ENCODE peak calls at places on chromosome 7, in ten cellular contexts. Y is CD4-positive, alpha-beta T cell; D is CD8-positive, alpha-beta T cell; R is activated T-helper 1 cell treated with anti-CD3 and anti-CD28 coated beads, Interleukin-2, amount 50 U/mL, for 16 hours; P is naive thymus-derived CD8-positive, alpha-beta T cell; E is fibroblast of the conjunctiva; W is nephron progenitor cell; S is central memory CD4-positive, alpha-beta T cell; O is T-helper 2 cell; L is Right ventricle myocardium superior. F is an unnamed sample.

GRCh38 chr7:119572132-119572531 is 700.8 kb upstream of the KCND2 start:
- DNase-seq in Y (no peak), D (no peak), R (no peak), P (no peak), E (no peak), W (no peak), S (no peak), O (no peak), L (peak), F (no peak)

GRCh38 chr7:130998993-130999602 is 265.1 kb upstream of the KLF14 start:
- DNase-seq in Y (no peak), D (no peak), R (no peak), P (no peak), E (no peak), W (no peak), S (no peak), O (no peak), L (no peak), F (no peak)

GRCh38 chr7:47846117-47846836 is 102.0 kb downstream of the PKD1L1 start:
- DNase-seq in Y (no peak), D (no peak), R (no peak), P (no peak), E (no peak), W (no peak), S (no peak), O (no peak), L (no peak), F (no peak)

GRCh38 chr7:94452257-94452656 is 57.4 kb upstream of the CASD1 start:
- DNase-seq in Y (no peak), D (no peak), R (no peak), P (no peak), E (no peak), W (no peak), S (no peak), O (no peak), L (no peak), F (no peak)

GRCh38 chr7:93298671-93299070 is 66.5 kb downstream of the VPS50 start:
- DNase-seq in Y (no peak), D (no peak), R (no peak), P (no peak), E (no peak), W (no peak), S (no peak), O (no peak), L (no peak), F (no peak)

GRCh38 chr7:42345478-42346299 is 108.7 kb upstream of the GLI3 start:
- DNase-seq in Y (no peak), D (no peak), R (no peak), P (no peak), E (no peak), W (no peak), S (no peak), O (no peak), L (no peak), F (no peak)

GRCh38 chr7:78777844-78778243 is 675.6 kb downstream of the MAGI2 start:
- DNase-seq in Y (no peak), D (no peak), R (no peak), P (no peak), E (no peak), W (no peak), S (no peak), O (no peak), L (no peak), F (no peak)

GRCh38 chr7:137399827-137400823 is 56.6 kb upstream of the PTN start:
- DNase-seq in Y (no peak), D (no peak), R (no peak), P (no peak), E (no peak), W (no peak), S (no peak), O (no peak), L (no peak), F (no peak)

GRCh38 chr7:33156441-33156840 is 27.1 kb downstream of the BBS9 start:
- DNase-seq in Y (no peak), D (no peak), R (no peak), P (no peak), E (no peak), W (no peak), S (no peak), O (no peak), L (no peak), F (no peak)

GRCh38 chr7:12111461-12112405 is 99.4 kb upstream of the TMEM106B start:
- DNase-seq in Y (no peak), D (no peak), R (no peak), P (peak), E (no peak), W (peak), S (peak), O (peak), L (peak), F (no peak)

F was measured in mesothelial cell of epicardium.